ENCODE peak calls at places on chromosomes 2 and 18, in four cellular contexts. V is A549; W is CD8-positive, alpha-beta T cell; Z is heart right ventricle. Y is an unnamed sample.

GRCh38 chr2:210188755-210189154 is 17.5 kb upstream of the KANSL1L start:
- DNase-seq in W (no peak), V (no peak), Z (no peak), Y (no peak)

GRCh38 chr2:133489146-133489545 is 79.1 kb downstream of the NCKAP5 start:
- DNase-seq in W (no peak), Z (no peak), V (no peak), Y (no peak)

GRCh38 chr2:127615511-127616166 is 30.3 kb upstream of the GPR17 start:
- DNase-seq in W (no peak), V (no peak), Z (no peak), Y (no peak)

GRCh38 chr2:46066591-46066990 is 230.6 kb upstream of the EPAS1 start:
- DNase-seq in W (no peak), Z (no peak), V (no peak), Y (no peak)

GRCh38 chr2:188524519-188525113 is 232.9 kb downstream of the GULP1 start:
- DNase-seq in W (no peak), Z (no peak), V (peak; percentile 10), Y (peak; percentile 38)

GRCh38 chr2:192043216-192043870 is 151.4 kb downstream of the TMEFF2 start:
- DNase-seq in W (no peak), V (no peak), Z (no peak), Y (no peak)

GRCh38 chr2:5690231-5690630 is 2.0 kb upstream of the SOX11 start:
- DNase-seq in Z (no peak), V (no peak), W (no peak), Y (no peak)

GRCh38 chr2:11344956-11345671 is 678 bp upstream of the ROCK2 start:
- DNase-seq in W (peak; percentile 38), V (peak; percentile 52), Z (peak; percentile 46), Y (peak; percentile 51)

GRCh38 chr2:82330104-82330503 is 2025.6 kb upstream of the LRRTM1 start:
- DNase-seq in V (no peak), Z (no peak), W (no peak), Y (no peak)

GRCh38 chr2:106701134-106701994 is 184.6 kb downstream of the ST6GAL2 start:
- DNase-seq in W (no peak), Z (no peak), V (no peak), Y (no peak)

GRCh38 chr2:136381722-136382633 is 264.0 kb upstream of the CXCR4 start:
- DNase-seq in W (peak; percentile 75), Z (no peak), V (no peak), Y (no peak)

GRCh38 chr2:112622528-112622849 is 23.2 kb upstream of the SLC20A1 start:
- DNase-seq in W (no peak), V (no peak), Z (no peak), Y (no peak)

GRCh38 chr2:144350151-144350802 is 169.6 kb downstream of the ZEB2 start:
- DNase-seq in W (no peak), Z (no peak), V (no peak), Y (no peak)

GRCh38 chr2:239167011-239167673 is 233.7 kb downstream of the HDAC4 start:
- DNase-seq in V (no peak), Z (no peak), W (no peak), Y (peak; percentile 4)

GRCh38 chr2:146587291-146587713 is 1257.5 kb upstream of the ACVR2A start:
- DNase-seq in Z (no peak), W (no peak), V (no peak), Y (no peak)

GRCh38 chr2:239372835-239373234 is 28.0 kb downstream of the HDAC4 start:
- DNase-seq in W (no peak), V (no peak), Z (no peak), Y (no peak)

GRCh38 chr2:135424849-135425248 is 106.2 kb downstream of the ZRANB3 start:
- DNase-seq in V (no peak), W (no peak), Z (no peak), Y (no peak)

GRCh38 chr2:160156084-160156483 is 44.0 kb downstream of the ITGB6 start:
- DNase-seq in W (no peak), Z (no peak), V (peak; percentile 5), Y (no peak)

GRCh38 chr18:67217551-67218166 is 298.9 kb downstream of the DSEL start:
- DNase-seq in V (peak; percentile 1), Z (no peak), W (peak; percentile 62), Y (peak; percentile 75)

GRCh38 chr2:105634198-105634597 is 110.5 kb upstream of the NCK2 start:
- DNase-seq in Z (no peak), V (no peak), W (no peak), Y (no peak)

GRCh38 chr2:225737556-225737955 is 338.0 kb downstream of the NYAP2 start:
- DNase-seq in Z (no peak), W (no peak), V (no peak), Y (no peak)

GRCh38 chr2:221350621-221351020 is 221.5 kb downstream of the EPHA4 start:
- DNase-seq in V (no peak), W (no peak), Z (no peak), Y (no peak)

GRCh38 chr2:227728035-227728434 is at the start of gene SCYGR7:
- DNase-seq in V (no peak), W (no peak), Z (no peak), Y (no peak)

GRCh38 chr2:134468776-134469175 is 214.9 kb downstream of the MGAT5 start:
- DNase-seq in V (no peak), Z (no peak), W (no peak), Y (no peak)

GRCh38 chr2:232406556-232407310 is at the start of gene ALPG:
- DNase-seq in W (no peak), V (no peak), Z (no peak), Y (no peak)

GRCh38 chr2:231933916-231934401 is 7.8 kb upstream of the NPPC start:
- DNase-seq in W (no peak), Z (peak; percentile 77), V (no peak), Y (no peak)

GRCh38 chr2:163681765-163682164 is 54.0 kb downstream of the FIGN start:
- DNase-seq in W (no peak), V (no peak), Z (no peak), Y (peak; percentile 47)

GRCh38 chr2:231260442-231260841 is 62.0 kb downstream of the ARMC9 start:
- DNase-seq in V (no peak), Z (no peak), W (no peak), Y (peak; percentile 31)

GRCh38 chr2:230582851-230583283 is 129.8 kb upstream of the CAB39 start:
- DNase-seq in V (no peak), Z (no peak), W (no peak), Y (no peak)

GRCh38 chr2:226426292-226426736 is 373.3 kb downstream of the IRS1 start:
- DNase-seq in Z (no peak), V (no peak), W (no peak), Y (no peak)

GRCh38 chr18:3234457-3234856 is 13.1 kb upstream of the MYL12A start:
- DNase-seq in Z (no peak), W (no peak), V (no peak), Y (no peak)

GRCh38 chr18:58624011-58624410 is 4.9 kb downstream of the ALPK2 start:
- DNase-seq in V (no peak), W (no peak), Z (no peak), Y (no peak)

GRCh38 chr18:9792565-9793226 is 84.6 kb downstream of the RAB31 start:
- DNase-seq in W (peak; percentile 11), Z (no peak), V (no peak), Y (no peak)

GRCh38 chr2:141947715-141948114 is 183.1 kb downstream of the LRP1B start:
- DNase-seq in V (no peak), Z (no peak), W (no peak), Y (no peak)

GRCh38 chr2:101949304-101949703 is 42.5 kb upstream of the IL1R2 start:
- DNase-seq in V (no peak), Z (no peak), W (no peak), Y (no peak)

GRCh38 chr2:61710711-61711110 is 143.1 kb downstream of the FAM161A start:
- DNase-seq in Z (no peak), V (no peak), W (no peak), Y (no peak)

GRCh38 chr2:61712060-61712459 is 141.8 kb downstream of the FAM161A start:
- DNase-seq in V (no peak), W (no peak), Z (no peak), Y (no peak)

GRCh38 chr2:61714210-61714609 is 139.7 kb downstream of the FAM161A start:
- DNase-seq in W (no peak), Z (peak; percentile 25), V (no peak), Y (peak; percentile 57)

GRCh38 chr2:61715501-61715900 is 138.4 kb downstream of the FAM161A start:
- DNase-seq in W (no peak), Z (no peak), V (no peak), Y (no peak)

DNA sequence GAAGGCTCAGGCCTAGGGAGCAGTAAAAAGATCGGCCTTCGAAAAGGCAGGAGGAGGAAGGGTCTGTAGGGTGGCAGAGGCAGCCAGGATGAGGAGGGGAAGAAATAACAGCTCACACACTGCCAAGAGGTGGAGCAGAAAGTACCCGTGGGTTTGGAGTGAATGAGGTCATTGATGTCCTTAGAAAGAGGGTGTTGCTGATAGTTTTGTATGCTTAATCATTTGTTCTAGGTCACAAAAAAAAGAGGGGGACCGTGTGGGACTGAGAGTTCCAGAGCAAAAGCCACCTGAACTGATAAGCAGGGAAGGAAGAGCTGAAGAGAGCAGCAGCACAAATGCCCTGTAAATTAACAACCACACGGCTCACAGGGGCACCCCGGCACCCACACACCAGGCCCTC is 140.4 kb downstream of the FAM161A start:
- DNase-seq in Z (no peak), W (no peak), V (no peak), Y (no peak)
- H3K4me1 ChIP-seq in Z (no peaks in the 10 kb centered on the region), W (no peaks in the 10 kb centered on the region), V (peaks cover 3% of the 10 kb centered on the region), Y (no peaks in the 10 kb centered on the region)

DNA sequence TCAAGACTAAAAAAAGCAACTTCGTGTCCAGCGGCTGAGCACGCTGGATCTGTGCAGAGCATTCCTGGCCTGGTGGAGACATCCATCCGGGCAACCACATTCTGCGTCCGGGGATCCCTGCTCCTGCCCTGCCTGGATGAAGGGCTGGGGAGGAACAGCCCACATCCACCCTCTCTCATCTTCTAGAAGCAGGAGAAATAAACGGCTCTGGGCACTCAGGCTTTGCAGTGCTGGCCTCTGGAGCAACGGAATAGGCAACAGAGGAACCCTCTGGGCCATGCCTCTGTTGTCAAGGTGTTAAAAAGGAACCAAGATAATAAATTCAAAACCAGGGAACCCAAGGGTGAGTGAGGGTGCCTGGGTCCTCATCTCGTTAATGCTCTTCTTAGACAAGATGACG is 106.8 kb upstream of the ASB18 start:
- DNase-seq in Z (no peak), V (no peak), W (no peak), Y (no peak)
- H3K27ac ChIP-seq in Z (no peak overlapping the region), V (no peak overlapping the region), W (no peak overlapping the region), Y (no peak overlapping the region)

DNA sequence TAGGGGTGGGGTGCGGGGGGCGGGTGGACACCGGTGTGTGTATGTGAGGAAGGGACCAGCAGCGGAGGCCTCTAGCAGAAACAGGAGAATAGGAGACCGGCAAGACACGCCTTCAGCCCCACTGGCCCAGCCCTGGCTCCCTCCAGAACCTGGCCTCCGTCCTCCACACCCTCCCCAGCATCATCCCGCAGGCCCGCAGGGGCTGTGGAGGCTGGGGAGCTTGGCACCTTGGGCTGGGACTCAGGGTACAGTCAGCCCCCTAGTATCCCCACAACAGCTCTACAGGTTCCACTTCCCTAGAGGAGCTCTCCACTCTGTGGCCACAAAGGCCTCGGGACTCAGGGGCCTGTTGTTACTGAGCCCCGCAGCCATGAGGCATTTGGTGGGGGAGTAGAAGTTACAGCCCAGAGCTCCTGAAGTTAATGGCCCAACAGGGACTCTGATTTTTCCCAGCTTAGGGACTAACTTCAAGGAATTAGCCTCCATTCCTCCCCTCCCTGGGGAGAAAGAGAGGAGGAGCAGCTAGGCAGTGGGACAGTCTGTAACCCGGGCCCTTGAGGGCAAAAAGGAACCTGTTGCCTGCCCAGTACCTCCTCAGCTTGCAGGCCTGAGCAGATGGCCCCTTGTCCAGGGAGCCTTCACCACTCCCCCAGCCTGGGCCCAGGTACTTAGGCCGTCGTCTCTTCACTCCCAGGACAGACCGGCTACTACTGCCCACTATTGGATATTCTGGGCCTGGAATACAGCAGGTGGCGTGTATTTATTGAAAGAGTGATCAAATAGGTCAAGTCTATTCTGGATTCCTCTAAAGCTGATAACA is 20.0 kb downstream of the SH2D6 start:
- DNase-seq in Z (peak; percentile 37), W (no peak), V (no peak), Y (no peak)
- TF ChIP-seq CTCF in Z (no peak), W (no peak), V (no peak), Y (peak; percentile 7)

GRCh38 chr2:219569635-219570034 is 1.7 kb downstream of the OBSL1 start:
- DNase-seq in W (no peak), V (no peak), Z (no peak), Y (no peak)
- H3K4me1 ChIP-seq in W (no peaks in the 10 kb centered on the region), V (peaks cover 14% of the 10 kb centered on the region), Z (peaks cover 13% of the 10 kb centered on the region), Y (peaks cover 16% of the 10 kb centered on the region)

Y was measured in adrenal gland.